ENCODE peak calls at places on chromosomes 11 and 22, in six cellular contexts. Z is K562, D is HepG2, N is GM12891, C is GM12878, G is H1. E is an unnamed sample.

GRCh38 chr11:5277807-5278206 is 8.1 kb upstream of the HBE1 start:
- DNase-seq in G (no peak), D (no peak), C (no peak), Z (no peak), N (no peak), E (no peak)

GRCh38 chr11:100805509-100806199 is 118.6 kb downstream of the ARHGAP42 start:
- DNase-seq in Z (peak), C (no peak), G (no peak), D (no peak), N (no peak), E (no peak)

GRCh38 chr11:20000393-20001134 is 159.7 kb downstream of the DBX1 start:
- DNase-seq in Z (no peak), D (peak), G (peak), N (no peak), C (no peak), E (no peak)

GRCh38 chr11:10002221-10002620 is 291.8 kb downstream of the SBF2 start:
- DNase-seq in C (no peak), D (no peak), G (no peak), N (no peak), Z (no peak), E (no peak)

GRCh38 chr11:77522215-77522614 is 48.3 kb upstream of the PAK1 start:
- DNase-seq in G (no peak), C (no peak), N (no peak), D (no peak), Z (no peak), E (no peak)

GRCh38 chr22:43385770-43386641 is 25.8 kb upstream of the MPPED1 start:
- DNase-seq in N (peak), G (peak), C (no peak), D (peak), Z (peak), E (peak)

GRCh38 chr11:1834132-1834610 is 619 bp upstream of the SYT8 start:
- DNase-seq in Z (no peak), N (no peak), G (no peak), C (no peak), D (peak), E (no peak)

GRCh38 chr22:37999640-38000272 is 15.4 kb upstream of the SOX10 start:
- DNase-seq in Z (peak), D (no peak), C (no peak), N (no peak), G (no peak), E (no peak)

GRCh38 chr11:117984471-117984870 is 1.7 kb upstream of the IL10RA start:
- DNase-seq in D (no peak), G (no peak), N (no peak), C (no peak), Z (no peak), E (no peak)

GRCh38 chr11:113014731-113015455 is 53.7 kb downstream of the NCAM1 start:
- DNase-seq in G (no peak), N (no peak), Z (no peak), C (no peak), D (no peak), E (no peak)

GRCh38 chr11:38252620-38253019 is 1654.6 kb upstream of the RAG2 start:
- DNase-seq in D (no peak), Z (no peak), N (no peak), C (no peak), G (no peak), E (no peak)

GRCh38 chr11:104883342-104883741 is 14.9 kb downstream of the CASP12 start:
- DNase-seq in G (no peak), N (no peak), Z (no peak), D (no peak), C (no peak), E (no peak)

GRCh38 chr11:73376803-73377629 is 817 bp downstream of the RELT start:
- DNase-seq in Z (peak), D (peak), N (peak), G (no peak), C (no peak), E (peak)

GRCh38 chr11:31872074-31872440 is 60.9 kb upstream of the PAX6 start:
- DNase-seq in G (no peak), C (no peak), D (no peak), N (no peak), Z (no peak), E (no peak)

GRCh38 chr11:79084382-79084781 is 356.4 kb downstream of the TENM4 start:
- DNase-seq in D (no peak), Z (no peak), C (no peak), G (no peak), N (no peak), E (no peak)

GRCh38 chr11:72413914-72414628 is 20.3 kb downstream of the CLPB start:
- DNase-seq in C (no peak), D (peak), Z (peak), G (peak), N (peak), E (peak)

GRCh38 chr11:60169264-60169915 is 13.5 kb downstream of the MS4A6A start:
- DNase-seq in D (peak), G (peak), Z (peak), N (no peak), C (no peak), E (no peak)

GRCh38 chr22:38738475-38739070 is 17.2 kb downstream of the SUN2 start:
- DNase-seq in C (no peak), Z (no peak), G (no peak), D (no peak), N (no peak), E (no peak)

GRCh38 chr11:103499710-103500340 is 390.6 kb downstream of the DYNC2H1 start:
- DNase-seq in D (no peak), C (no peak), N (no peak), Z (no peak), G (no peak), E (no peak)

GRCh38 chr11:28146123-28146751 is 38.0 kb downstream of the METTL15 start:
- DNase-seq in N (no peak), D (peak), Z (peak), G (no peak), C (no peak), E (no peak)

GRCh38 chr11:122727101-122727929 is 71.8 kb downstream of the UBASH3B start:
- DNase-seq in G (no peak), C (no peak), Z (no peak), N (no peak), D (no peak), E (peak)

GRCh38 chr11:114059278-114059983 is at the start of gene ZBTB16:
- DNase-seq in Z (peak), D (no peak), C (no peak), G (peak), N (no peak), E (no peak)

GRCh38 chr22:43228330-43228729 is 41.4 kb upstream of the TTLL12 start:
- DNase-seq in N (no peak), G (peak), C (no peak), Z (peak), D (no peak), E (no peak)

GRCh38 chr11:123174196-123175183 is 20.6 kb downstream of the CLMP start:
- DNase-seq in C (no peak), G (no peak), Z (no peak), D (no peak), N (no peak), E (no peak)

GRCh38 chr22:21593406-21594232 is 26.1 kb downstream of the UBE2L3 start:
- DNase-seq in G (peak), Z (peak), C (no peak), D (peak), N (no peak), E (no peak)

GRCh38 chr11:927871-928270 is 2.2 kb downstream of the AP2A2 start:
- DNase-seq in Z (no peak), D (no peak), N (no peak), G (no peak), C (no peak), E (no peak)

GRCh38 chr11:70547386-70547785 is 149.1 kb downstream of the CTTN start:
- DNase-seq in D (no peak), N (no peak), G (no peak), Z (no peak), C (no peak), E (no peak)

GRCh38 chr11:123478352-123478986 is 48.4 kb downstream of the GRAMD1B start:
- DNase-seq in Z (peak), N (no peak), C (peak), G (no peak), D (peak), E (no peak)

GRCh38 chr11:69301491-69302401 is 7.8 kb downstream of the MYEOV start:
- DNase-seq in N (no peak), D (peak), Z (peak), C (no peak), G (no peak), E (no peak)

GRCh38 chr11:110433393-110434333 is 3.9 kb downstream of the FDX1 start:
- DNase-seq in G (no peak), N (no peak), D (peak), Z (no peak), C (no peak), E (no peak)

GRCh38 chr11:31509017-31509411 is 408 bp downstream of the IMMP1L start:
- DNase-seq in D (peak), Z (peak), G (no peak), N (no peak), C (no peak), E (no peak)

GRCh38 chr22:37545703-37546435 is 14.4 kb upstream of the CDC42EP1 start:
- DNase-seq in G (peak), N (no peak), C (no peak), Z (no peak), D (peak), E (no peak)

GRCh38 chr22:29130490-29130889 is 57.7 kb downstream of the KREMEN1 start:
- DNase-seq in C (no peak), Z (no peak), D (no peak), G (no peak), N (no peak), E (no peak)

GRCh38 chr11:72278911-72279310 is 34.9 kb upstream of the PHOX2A start:
- DNase-seq in D (no peak), C (no peak), N (no peak), G (no peak), Z (no peak), E (no peak)

GRCh38 chr11:65014146-65014960 is at the start of gene ARL2:
- DNase-seq in Z (no peak), C (no peak), N (peak), D (peak), G (peak), E (peak)

DNA sequence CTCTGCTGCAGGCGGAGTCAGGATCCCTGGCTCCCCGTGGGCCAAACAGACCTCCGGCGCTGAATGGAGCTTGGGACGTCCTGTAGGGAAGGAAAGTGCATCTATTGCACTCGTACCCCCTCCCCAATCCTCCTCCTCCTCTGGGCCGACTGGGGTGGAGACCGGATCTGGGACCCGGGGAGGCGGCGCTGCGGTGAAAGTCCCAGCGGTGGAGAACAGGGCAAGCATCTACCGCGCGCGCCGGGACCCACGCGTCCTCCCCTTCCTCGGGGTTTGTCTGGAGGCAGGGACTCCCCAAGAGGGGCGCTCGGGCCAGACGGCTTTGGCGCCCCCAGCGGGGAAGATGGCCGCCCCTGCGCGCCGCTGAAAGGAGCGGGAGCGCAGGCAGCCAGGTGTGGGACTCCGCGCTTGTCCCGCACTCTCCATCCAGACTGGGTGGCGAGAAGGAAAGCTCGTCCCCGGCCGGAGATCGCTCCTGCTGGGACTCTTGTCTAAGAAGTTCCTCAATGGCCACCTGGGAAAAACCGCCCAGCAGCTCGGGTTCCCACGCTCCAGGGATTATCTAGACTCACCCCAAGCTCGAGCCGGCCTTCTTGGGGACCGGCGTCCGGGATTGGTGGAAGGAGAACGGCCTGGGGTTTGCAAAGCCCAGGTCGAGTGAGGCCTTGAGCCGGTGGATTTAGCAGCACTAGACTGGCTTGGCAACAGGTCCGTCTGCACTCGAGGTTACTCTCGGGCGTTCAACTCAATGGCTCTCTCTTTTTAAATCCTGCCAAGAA is 718 bp downstream of the FADS2 start:
- DNase-seq in C (no peak), N (peak), G (peak), Z (no peak), D (no peak), E (peak)
- TF ChIP-seq POLR2AphosphoS5 in C (no peak), N (no peak), G (no peak), Z (no peak), D (no peak), E (no peak)

GRCh38 chr22:23181763-23182288 is 1.5 kb downstream of the BCR start:
- DNase-seq in D (no peak), N (no peak), G (no peak), Z (peak), C (no peak), E (no peak)

GRCh38 chr22:23178512-23179254 is 1.6 kb upstream of the BCR start:
- DNase-seq in G (peak), Z (peak), N (peak), D (no peak), C (no peak), E (peak)

GRCh38 chr22:23179381-23180294 is 671 bp upstream of the BCR start:
- DNase-seq in D (no peak), G (no peak), N (no peak), C (no peak), Z (peak), E (no peak)

GRCh38 chr22:23180893-23181762 is 819 bp downstream of the BCR start:
- DNase-seq in D (no peak), G (no peak), Z (peak), N (peak), C (no peak), E (no peak)

GRCh38 chr22:23180301-23180892 is at the start of gene BCR:
- DNase-seq in Z (peak), N (peak), C (no peak), G (no peak), D (no peak), E (peak)
- TF ChIP-seq POLR2A in Z (no peak), N (no peak), C (no peak), G (no peak), D (no peak), E (no peak)

GRCh38 chr11:126886085-126886484 is 114.5 kb downstream of the KIRREL3 start:
- DNase-seq in D (no peak), N (no peak), G (no peak), C (no peak), Z (no peak), E (no peak)

GRCh38 chr11:126886636-126887035 is 113.9 kb downstream of the KIRREL3 start:
- DNase-seq in N (no peak), G (no peak), C (no peak), Z (no peak), D (no peak), E (no peak)

GRCh38 chr11:126880872-126881271 is 119.7 kb downstream of the KIRREL3 start:
- DNase-seq in D (no peak), G (no peak), Z (no peak), N (no peak), C (no peak), E (no peak)

GRCh38 chr11:126888126-126888712 is 112.4 kb downstream of the KIRREL3 start:
- DNase-seq in D (no peak), G (no peak), N (no peak), C (no peak), Z (no peak), E (no peak)

GRCh38 chr11:126884192-126884973 is 116.2 kb downstream of the KIRREL3 start:
- DNase-seq in N (no peak), G (no peak), D (peak), C (no peak), Z (no peak), E (no peak)
- TF ChIP-seq TAF1 in N (no peak), G (no peak), D (no peak), C (no peak), Z (no peak), E (no peak)

DNA sequence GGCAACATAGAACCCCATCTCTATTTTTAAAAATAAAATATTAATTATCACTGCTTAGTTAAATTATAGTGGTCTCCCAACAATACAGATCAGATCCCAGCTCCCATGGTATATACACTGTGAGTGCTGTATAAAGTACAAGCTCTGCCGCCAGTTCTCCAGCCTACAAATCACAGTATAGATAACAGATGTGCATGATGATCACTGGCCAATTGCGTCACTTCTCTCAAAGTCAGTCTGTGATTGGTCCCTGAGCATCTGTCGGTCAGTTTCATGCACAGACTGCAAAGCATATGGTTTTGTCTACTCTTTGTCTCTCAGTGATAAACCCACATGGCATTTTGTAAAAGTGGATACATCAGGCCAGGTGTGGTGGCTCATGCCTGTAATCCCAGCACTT is 15.6 kb downstream of the PPARA start:
- DNase-seq in G (no peak), Z (no peak), C (no peak), N (no peak), D (no peak), E (no peak)
- TF ChIP-seq POLR2AphosphoS5 in G (no peak), Z (no peak), C (no peak), N (no peak), D (no peak), E (no peak)

DNA sequence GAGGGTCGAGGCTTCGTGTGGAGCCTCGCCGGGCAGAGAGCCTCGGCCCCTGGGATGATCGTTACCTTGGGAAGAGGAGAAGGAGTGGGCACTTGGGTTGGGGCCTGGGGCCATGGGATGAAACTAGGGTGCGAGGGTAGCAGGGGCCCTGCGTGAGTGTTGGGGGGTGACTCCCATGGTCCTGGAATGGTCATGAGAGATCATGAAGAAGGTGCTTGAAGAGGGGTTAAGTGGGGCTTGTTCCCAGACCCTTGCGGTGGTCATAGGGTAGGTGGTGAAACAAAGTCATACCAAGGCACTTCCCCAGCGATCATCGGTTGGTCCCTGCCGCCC is 284 bp downstream of the CCS start:
- DNase-seq in Z (no peak), C (no peak), G (no peak), D (no peak), N (no peak), E (no peak)
- TF ChIP-seq POLR2A in Z (no peak), C (no peak), G (no peak), D (no peak), N (no peak), E (no peak)

GRCh38 chr11:46001427-46002049 is 79.1 kb downstream of the LARGE2 start:
- DNase-seq in D (no peak), C (no peak), N (no peak), Z (no peak), G (no peak), E (no peak)
- TF ChIP-seq TAF1 in D (no peak), C (no peak), N (no peak), Z (no peak), G (no peak), E (no peak)

DNA sequence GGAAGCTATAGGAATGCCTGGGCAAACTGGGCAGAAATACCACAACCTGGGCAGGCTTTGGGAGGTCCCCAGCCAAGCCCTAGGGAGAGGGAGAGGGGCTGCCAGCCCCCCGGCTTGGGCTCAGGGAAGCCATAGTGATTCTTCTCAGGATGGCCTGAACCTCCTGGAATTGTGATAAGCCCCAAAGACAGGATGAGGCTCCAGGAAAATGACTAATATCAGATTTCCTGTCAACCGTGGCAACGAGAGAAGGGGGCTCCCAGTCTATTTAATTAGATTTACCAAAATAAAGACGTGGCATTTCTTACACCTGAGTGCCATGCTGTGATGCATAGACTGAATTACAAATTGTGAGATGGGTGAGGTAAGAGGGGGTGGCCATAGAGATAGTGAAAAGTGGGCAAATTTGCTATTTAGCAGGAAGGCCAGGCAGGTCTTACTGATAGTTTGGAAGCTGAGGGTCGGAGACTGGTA is 20.4 kb downstream of the SERPINH1 start:
- DNase-seq in D (no peak), G (no peak), N (no peak), Z (no peak), C (no peak), E (no peak)
- TF ChIP-seq POLR2AphosphoS5 in D (no peak), G (no peak), N (no peak), Z (no peak), C (no peak), E (no peak)

GRCh38 chr11:11290354-11290753 is 62.7 kb downstream of the CSNK2A3 start:
- DNase-seq in G (no peak), D (no peak), C (no peak), Z (no peak), N (no peak), E (no peak)
- TF ChIP-seq POLR2A in G (no peak), D (no peak), C (no peak), Z (no peak), N (no peak), E (no peak)

GRCh38 chr11:45615182-45615792 is 50.1 kb downstream of the CHST1 start:
- DNase-seq in D (no peak), Z (no peak), N (no peak), G (peak), C (no peak), E (no peak)
- TF ChIP-seq TAF1 in D (no peak), Z (no peak), N (no peak), G (no peak), C (no peak), E (no peak)